ENCODE peak calls at places on chromosomes 13 and 19, in five cellular contexts. One of them, this sample, is unnamed. For H3K4me1, the result is how much of the 10 kb centered on the place peaks cover.

GRCh38 chr13:111324736-111325135 is 4.3 kb downstream of the TEX29 start:
- DNase-seq in sigmoid colon: peak
- DNase-seq in tibial nerve: no peak
- DNase-seq in ovary: no peak
- DNase-seq in A549: no peak
- DNase-seq in this sample: no peak

GRCh38 chr13:23752111-23753001 is 136.8 kb downstream of the MIPEP start:
- DNase-seq in ovary: no peak
- DNase-seq in tibial nerve: no peak
- DNase-seq in sigmoid colon: no peak
- DNase-seq in A549: no peak
- DNase-seq in this sample: no peak

GRCh38 chr19:48969276-48970138 is 4.4 kb downstream of the FTL start:
- DNase-seq in ovary: no peak
- DNase-seq in tibial nerve: no peak
- DNase-seq in sigmoid colon: peak
- DNase-seq in A549: peak
- DNase-seq in this sample: no peak

GRCh38 chr13:94798738-94799137 is 86.4 kb upstream of the SOX21 start:
- DNase-seq in A549: no peak
- DNase-seq in tibial nerve: no peak
- DNase-seq in sigmoid colon: no peak
- DNase-seq in ovary: no peak
- DNase-seq in this sample: no peak

GRCh38 chr13:85864963-85865530 is 65.8 kb upstream of the SLITRK6 start:
- DNase-seq in sigmoid colon: no peak
- DNase-seq in tibial nerve: no peak
- DNase-seq in A549: no peak
- DNase-seq in ovary: no peak
- DNase-seq in this sample: no peak

GRCh38 chr19:14325863-14326262 is 55.4 kb upstream of the ADGRE5 start:
- DNase-seq in sigmoid colon: no peak
- DNase-seq in tibial nerve: no peak
- DNase-seq in ovary: no peak
- DNase-seq in A549: no peak
- DNase-seq in this sample: no peak

GRCh38 chr19:35318679-35319448 is 10.1 kb upstream of the CD22 start:
- DNase-seq in tibial nerve: peak
- DNase-seq in sigmoid colon: peak
- DNase-seq in ovary: peak
- DNase-seq in A549: peak
- DNase-seq in this sample: no peak

GRCh38 chr19:36113895-36114762 is 546 bp downstream of the POLR2I start:
- DNase-seq in A549: peak
- DNase-seq in ovary: peak
- DNase-seq in sigmoid colon: no peak
- DNase-seq in tibial nerve: peak
- DNase-seq in this sample: peak

GRCh38 chr13:78317030-78317429 is 286.3 kb downstream of the POU4F1 start:
- DNase-seq in ovary: no peak
- DNase-seq in sigmoid colon: no peak
- DNase-seq in A549: no peak
- DNase-seq in tibial nerve: no peak
- DNase-seq in this sample: no peak

GRCh38 chr13:50512602-50513527 is 330.6 kb downstream of the DLEU7 start:
- DNase-seq in A549: no peak
- DNase-seq in sigmoid colon: peak
- DNase-seq in ovary: peak
- DNase-seq in tibial nerve: peak
- DNase-seq in this sample: no peak

GRCh38 chr19:29767039-29767735 is 44.6 kb upstream of the CCNE1 start:
- DNase-seq in sigmoid colon: no peak
- DNase-seq in ovary: no peak
- DNase-seq in A549: no peak
- DNase-seq in tibial nerve: no peak
- DNase-seq in this sample: no peak

GRCh38 chr13:110907301-110907700 is 7.6 kb downstream of the ANKRD10 start:
- DNase-seq in sigmoid colon: no peak
- DNase-seq in tibial nerve: no peak
- DNase-seq in A549: no peak
- DNase-seq in ovary: no peak
- DNase-seq in this sample: no peak

GRCh38 chr13:40660692-40661091 is 5.7 kb downstream of the FOXO1 start:
- DNase-seq in A549: no peak
- DNase-seq in tibial nerve: no peak
- DNase-seq in ovary: no peak
- DNase-seq in sigmoid colon: no peak
- DNase-seq in this sample: no peak

GRCh38 chr19:7268737-7269098 is 25.5 kb downstream of the INSR start:
- DNase-seq in sigmoid colon: no peak
- DNase-seq in ovary: no peak
- DNase-seq in tibial nerve: no peak
- DNase-seq in A549: no peak
- DNase-seq in this sample: no peak
- H3K4me1 ChIP-seq in sigmoid colon: under half
- H3K4me1 ChIP-seq in ovary: under half
- H3K4me1 ChIP-seq in tibial nerve: under half
- H3K4me1 ChIP-seq in A549: under half
- H3K4me1 ChIP-seq in this sample: under half

GRCh38 chr13:80038371-80038770 is 302.6 kb downstream of the SPRY2 start:
- DNase-seq in ovary: no peak
- DNase-seq in A549: no peak
- DNase-seq in sigmoid colon: no peak
- DNase-seq in tibial nerve: no peak
- DNase-seq in this sample: no peak
- H3K27ac ChIP-seq in ovary: no peak
- H3K27ac ChIP-seq in A549: no peak
- H3K27ac ChIP-seq in sigmoid colon: no peak
- H3K27ac ChIP-seq in tibial nerve: no peak
- H3K27ac ChIP-seq in this sample: no peak

DNA sequence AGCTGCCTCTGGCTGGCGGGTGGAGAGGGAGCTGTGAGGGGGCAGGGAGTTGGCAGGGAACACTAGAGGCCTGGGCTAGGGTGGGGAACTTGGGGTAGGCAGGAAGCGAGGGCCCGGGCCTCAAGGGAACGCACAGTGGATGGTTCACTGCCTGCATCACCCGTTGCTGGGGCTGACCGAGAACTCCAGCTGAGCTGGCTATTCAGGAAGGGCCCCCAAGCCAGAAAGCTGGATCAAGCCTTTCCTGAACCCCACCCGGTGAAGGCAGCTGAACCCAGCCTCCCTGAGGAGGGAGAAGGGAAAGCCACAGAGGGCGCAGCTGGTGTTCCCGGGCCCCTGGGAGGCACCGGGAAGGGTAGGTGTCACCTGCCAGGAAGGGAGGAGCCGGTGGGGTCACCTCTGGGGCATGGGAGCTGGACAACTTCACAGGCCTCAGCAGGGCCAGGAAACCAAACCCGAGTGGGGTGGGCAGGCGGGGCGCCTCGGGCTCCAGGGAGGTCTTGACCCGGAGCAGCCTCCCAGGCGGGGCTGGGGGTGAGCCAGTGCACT is 13.9 kb downstream of the PALM start:
- DNase-seq in sigmoid colon: no peak
- DNase-seq in tibial nerve: no peak
- DNase-seq in ovary: peak
- DNase-seq in A549: no peak
- DNase-seq in this sample: no peak
- TF ChIP-seq EP300 in sigmoid colon: no peak
- TF ChIP-seq EP300 in tibial nerve: no peak
- TF ChIP-seq EP300 in ovary: no peak
- TF ChIP-seq EP300 in A549: no peak
- TF ChIP-seq EP300 in this sample: no peak

GRCh38 chr19:1873524-1874473 is 10.4 kb upstream of the KLF16 start:
- DNase-seq in ovary: peak
- DNase-seq in A549: no peak
- DNase-seq in tibial nerve: no peak
- DNase-seq in sigmoid colon: peak
- DNase-seq in this sample: no peak

GRCh38 chr19:1871630-1872029 is 8.3 kb upstream of the KLF16 start:
- DNase-seq in A549: no peak
- DNase-seq in ovary: no peak
- DNase-seq in sigmoid colon: no peak
- DNase-seq in tibial nerve: no peak
- DNase-seq in this sample: no peak

GRCh38 chr19:1875646-1876493 is 9.4 kb downstream of the ABHD17A start:
- DNase-seq in sigmoid colon: peak
- DNase-seq in A549: no peak
- DNase-seq in tibial nerve: peak
- DNase-seq in ovary: peak
- DNase-seq in this sample: peak

GRCh38 chr19:1872807-1873523 is 9.6 kb upstream of the KLF16 start:
- DNase-seq in sigmoid colon: no peak
- DNase-seq in ovary: no peak
- DNase-seq in tibial nerve: no peak
- DNase-seq in A549: no peak
- DNase-seq in this sample: no peak

GRCh38 chr19:1874554-1875185 is 10.6 kb downstream of the ABHD17A start:
- DNase-seq in ovary: no peak
- DNase-seq in sigmoid colon: no peak
- DNase-seq in tibial nerve: no peak
- DNase-seq in A549: no peak
- DNase-seq in this sample: no peak
- H3K4me1 ChIP-seq in ovary: under half
- H3K4me1 ChIP-seq in sigmoid colon: half or more
- H3K4me1 ChIP-seq in tibial nerve: under half
- H3K4me1 ChIP-seq in A549: under half
- H3K4me1 ChIP-seq in this sample: under half

GRCh38 chr19:4575267-4575793 is 15.8 kb upstream of the SEMA6B start:
- DNase-seq in sigmoid colon: peak
- DNase-seq in ovary: peak
- DNase-seq in tibial nerve: peak
- DNase-seq in A549: peak
- DNase-seq in this sample: no peak

GRCh38 chr19:4573682-4574081 is 14.2 kb upstream of the SEMA6B start:
- DNase-seq in ovary: no peak
- DNase-seq in tibial nerve: no peak
- DNase-seq in sigmoid colon: no peak
- DNase-seq in A549: no peak
- DNase-seq in this sample: no peak

GRCh38 chr19:4578552-4579248 is 19.2 kb upstream of the SEMA6B start:
- DNase-seq in sigmoid colon: no peak
- DNase-seq in ovary: no peak
- DNase-seq in tibial nerve: no peak
- DNase-seq in A549: no peak
- DNase-seq in this sample: no peak

GRCh38 chr19:4577020-4577782 is 17.7 kb upstream of the SEMA6B start:
- DNase-seq in ovary: no peak
- DNase-seq in tibial nerve: no peak
- DNase-seq in sigmoid colon: no peak
- DNase-seq in A549: peak
- DNase-seq in this sample: no peak

GRCh38 chr19:4575978-4576933 is 16.8 kb upstream of the SEMA6B start:
- DNase-seq in A549: peak
- DNase-seq in tibial nerve: peak
- DNase-seq in ovary: peak
- DNase-seq in sigmoid colon: peak
- DNase-seq in this sample: peak
- H3K27ac ChIP-seq in A549: peak
- H3K27ac ChIP-seq in tibial nerve: peak
- H3K27ac ChIP-seq in ovary: no peak
- H3K27ac ChIP-seq in sigmoid colon: peak
- H3K27ac ChIP-seq in this sample: peak

GRCh38 chr19:16088985-16089846 is 12.9 kb downstream of the TPM4 start:
- DNase-seq in sigmoid colon: no peak
- DNase-seq in tibial nerve: no peak
- DNase-seq in A549: no peak
- DNase-seq in ovary: no peak
- DNase-seq in this sample: no peak

GRCh38 chr19:16085115-16085514 is 8.8 kb downstream of the TPM4 start:
- DNase-seq in ovary: no peak
- DNase-seq in tibial nerve: no peak
- DNase-seq in sigmoid colon: no peak
- DNase-seq in A549: no peak
- DNase-seq in this sample: no peak

GRCh38 chr19:16091546-16092475 is 15.5 kb downstream of the TPM4 start:
- DNase-seq in tibial nerve: no peak
- DNase-seq in ovary: no peak
- DNase-seq in sigmoid colon: no peak
- DNase-seq in A549: no peak
- DNase-seq in this sample: no peak

GRCh38 chr19:16087940-16088339 is 11.6 kb downstream of the TPM4 start:
- DNase-seq in A549: no peak
- DNase-seq in tibial nerve: no peak
- DNase-seq in sigmoid colon: no peak
- DNase-seq in ovary: no peak
- DNase-seq in this sample: no peak

DNA sequence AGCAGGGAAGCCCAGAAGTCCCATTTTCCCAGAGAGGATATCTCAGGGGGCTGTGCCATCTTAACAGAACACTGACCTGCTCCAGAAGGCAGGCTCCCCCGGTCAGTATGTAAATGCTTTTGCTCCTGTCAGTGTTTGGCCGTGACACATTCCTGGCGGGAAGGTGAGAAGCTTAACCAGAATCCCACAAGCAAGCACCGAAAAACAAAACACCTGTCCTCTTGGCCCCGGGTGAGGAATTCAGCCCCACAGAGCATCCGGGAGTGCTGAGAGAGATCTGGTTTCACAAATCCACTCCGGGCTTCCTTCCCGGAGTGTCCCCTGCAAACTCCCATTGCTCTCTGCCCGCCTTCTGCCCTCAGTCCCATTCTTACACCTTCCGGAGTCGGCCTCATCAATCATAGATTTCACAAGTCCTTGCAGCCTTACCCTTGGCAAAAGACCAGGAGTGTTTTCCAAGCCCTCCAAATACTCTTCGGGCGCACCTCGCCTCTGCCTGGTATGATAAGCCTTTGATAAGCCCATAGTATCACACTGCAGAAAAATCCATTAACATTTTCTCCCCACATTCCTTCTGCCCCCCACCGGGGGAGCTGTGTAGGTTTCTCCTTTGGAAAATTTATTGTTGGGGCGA is 12.2 kb downstream of the TPM4 start:
- DNase-seq in sigmoid colon: peak
- DNase-seq in A549: no peak
- DNase-seq in tibial nerve: no peak
- DNase-seq in ovary: no peak
- DNase-seq in this sample: no peak
- TF ChIP-seq EP300 in sigmoid colon: no peak
- TF ChIP-seq EP300 in A549: no peak
- TF ChIP-seq EP300 in tibial nerve: peak
- TF ChIP-seq EP300 in ovary: no peak
- TF ChIP-seq EP300 in this sample: no peak

GRCh38 chr13:77305276-77305675 is 21.6 kb downstream of the MYCBP2 start:
- DNase-seq in A549: no peak
- DNase-seq in ovary: no peak
- DNase-seq in sigmoid colon: no peak
- DNase-seq in tibial nerve: no peak
- DNase-seq in this sample: no peak

GRCh38 chr13:77310579-77311279 is 16.2 kb downstream of the MYCBP2 start:
- DNase-seq in sigmoid colon: no peak
- DNase-seq in ovary: no peak
- DNase-seq in tibial nerve: no peak
- DNase-seq in A549: no peak
- DNase-seq in this sample: no peak

GRCh38 chr13:77309254-77309653 is 17.6 kb downstream of the MYCBP2 start:
- DNase-seq in ovary: no peak
- DNase-seq in A549: no peak
- DNase-seq in tibial nerve: no peak
- DNase-seq in sigmoid colon: no peak
- DNase-seq in this sample: no peak

GRCh38 chr13:77310161-77310560 is 16.7 kb downstream of the MYCBP2 start:
- DNase-seq in sigmoid colon: no peak
- DNase-seq in A549: no peak
- DNase-seq in tibial nerve: no peak
- DNase-seq in ovary: no peak
- DNase-seq in this sample: no peak

GRCh38 chr13:77306458-77306857 is 20.4 kb downstream of the MYCBP2 start:
- DNase-seq in tibial nerve: no peak
- DNase-seq in sigmoid colon: no peak
- DNase-seq in A549: no peak
- DNase-seq in ovary: no peak
- DNase-seq in this sample: no peak
- H3K4me1 ChIP-seq in tibial nerve: under half
- H3K4me1 ChIP-seq in sigmoid colon: half or more
- H3K4me1 ChIP-seq in A549: under half
- H3K4me1 ChIP-seq in ovary: under half
- H3K4me1 ChIP-seq in this sample: half or more